ENCODE peak calls at places on chromosomes 12 and 14, in eight cellular contexts. One of them, this sample, is unnamed.

GRCh38 chr12:124273630-124274029 is 21.3 kb upstream of the RFLNA start:
- DNase-seq in ELR: peak
- DNase-seq in activated CD4-positive, alpha-beta T cell treated with anti-CD3 and anti-CD28 coated beads for 24 hours: no peak
- DNase-seq in IMR-90: peak
- DNase-seq in HuH-7: peak
- DNase-seq in fibroblast of pulmonary artery: peak
- DNase-seq in activated CD8-positive, alpha-beta T cell treated with anti-CD3 and anti-CD28 coated beads, Interleukin-2, amount 10 ng/mL, durations not matched to agents 7 days and 5 days: peak
- DNase-seq in nucleus accumbens: no peak
- DNase-seq in this sample: no peak

GRCh38 chr12:128840862-128841468 is 12.3 kb upstream of the GLT1D1 start:
- DNase-seq in HuH-7: no peak
- DNase-seq in IMR-90: no peak
- DNase-seq in activated CD4-positive, alpha-beta T cell treated with anti-CD3 and anti-CD28 coated beads for 24 hours: no peak
- DNase-seq in nucleus accumbens: no peak
- DNase-seq in ELR: no peak
- DNase-seq in activated CD8-positive, alpha-beta T cell treated with anti-CD3 and anti-CD28 coated beads, Interleukin-2, amount 10 ng/mL, durations not matched to agents 7 days and 5 days: no peak
- DNase-seq in fibroblast of pulmonary artery: no peak
- DNase-seq in this sample: no peak

GRCh38 chr12:124898200-124898950 is 16.1 kb downstream of the UBC start:
- DNase-seq in fibroblast of pulmonary artery: peak
- DNase-seq in activated CD4-positive, alpha-beta T cell treated with anti-CD3 and anti-CD28 coated beads for 24 hours: peak
- DNase-seq in HuH-7: no peak
- DNase-seq in activated CD8-positive, alpha-beta T cell treated with anti-CD3 and anti-CD28 coated beads, Interleukin-2, amount 10 ng/mL, durations not matched to agents 7 days and 5 days: peak
- DNase-seq in nucleus accumbens: peak
- DNase-seq in ELR: peak
- DNase-seq in IMR-90: no peak
- DNase-seq in this sample: no peak

GRCh38 chr14:67396381-67396965 is 15.5 kb downstream of the PLEK2 start:
- DNase-seq in fibroblast of pulmonary artery: peak
- DNase-seq in nucleus accumbens: no peak
- DNase-seq in ELR: peak
- DNase-seq in HuH-7: no peak
- DNase-seq in IMR-90: peak
- DNase-seq in activated CD8-positive, alpha-beta T cell treated with anti-CD3 and anti-CD28 coated beads, Interleukin-2, amount 10 ng/mL, durations not matched to agents 7 days and 5 days: no peak
- DNase-seq in activated CD4-positive, alpha-beta T cell treated with anti-CD3 and anti-CD28 coated beads for 24 hours: no peak
- DNase-seq in this sample: no peak

GRCh38 chr12:15208140-15208539 is 13.1 kb downstream of the RERG start:
- DNase-seq in nucleus accumbens: no peak
- DNase-seq in fibroblast of pulmonary artery: peak
- DNase-seq in activated CD8-positive, alpha-beta T cell treated with anti-CD3 and anti-CD28 coated beads, Interleukin-2, amount 10 ng/mL, durations not matched to agents 7 days and 5 days: no peak
- DNase-seq in IMR-90: no peak
- DNase-seq in ELR: peak
- DNase-seq in activated CD4-positive, alpha-beta T cell treated with anti-CD3 and anti-CD28 coated beads for 24 hours: no peak
- DNase-seq in HuH-7: no peak
- DNase-seq in this sample: no peak

GRCh38 chr12:19191563-19191962 is 62.0 kb downstream of the PLEKHA5 start:
- DNase-seq in IMR-90: no peak
- DNase-seq in activated CD4-positive, alpha-beta T cell treated with anti-CD3 and anti-CD28 coated beads for 24 hours: no peak
- DNase-seq in fibroblast of pulmonary artery: no peak
- DNase-seq in activated CD8-positive, alpha-beta T cell treated with anti-CD3 and anti-CD28 coated beads, Interleukin-2, amount 10 ng/mL, durations not matched to agents 7 days and 5 days: no peak
- DNase-seq in nucleus accumbens: no peak
- DNase-seq in HuH-7: no peak
- DNase-seq in ELR: no peak
- DNase-seq in this sample: no peak

GRCh38 chr14:34482463-34482862 is 20.4 kb upstream of the SPTSSA start:
- DNase-seq in fibroblast of pulmonary artery: no peak
- DNase-seq in HuH-7: no peak
- DNase-seq in activated CD8-positive, alpha-beta T cell treated with anti-CD3 and anti-CD28 coated beads, Interleukin-2, amount 10 ng/mL, durations not matched to agents 7 days and 5 days: no peak
- DNase-seq in ELR: no peak
- DNase-seq in activated CD4-positive, alpha-beta T cell treated with anti-CD3 and anti-CD28 coated beads for 24 hours: no peak
- DNase-seq in nucleus accumbens: no peak
- DNase-seq in IMR-90: no peak
- DNase-seq in this sample: no peak

GRCh38 chr14:32263939-32264567 is 61.0 kb upstream of the RNU6-8 start:
- DNase-seq in HuH-7: no peak
- DNase-seq in IMR-90: no peak
- DNase-seq in activated CD4-positive, alpha-beta T cell treated with anti-CD3 and anti-CD28 coated beads for 24 hours: no peak
- DNase-seq in ELR: no peak
- DNase-seq in nucleus accumbens: no peak
- DNase-seq in activated CD8-positive, alpha-beta T cell treated with anti-CD3 and anti-CD28 coated beads, Interleukin-2, amount 10 ng/mL, durations not matched to agents 7 days and 5 days: no peak
- DNase-seq in fibroblast of pulmonary artery: no peak
- DNase-seq in this sample: no peak

GRCh38 chr12:25796523-25797000 is 161.9 kb upstream of the RASSF8 start:
- DNase-seq in fibroblast of pulmonary artery: peak
- DNase-seq in activated CD8-positive, alpha-beta T cell treated with anti-CD3 and anti-CD28 coated beads, Interleukin-2, amount 10 ng/mL, durations not matched to agents 7 days and 5 days: no peak
- DNase-seq in nucleus accumbens: no peak
- DNase-seq in ELR: no peak
- DNase-seq in IMR-90: peak
- DNase-seq in HuH-7: no peak
- DNase-seq in activated CD4-positive, alpha-beta T cell treated with anti-CD3 and anti-CD28 coated beads for 24 hours: no peak
- DNase-seq in this sample: no peak

GRCh38 chr12:25121916-25122315 is 73.0 kb downstream of the DNAI7 start:
- DNase-seq in activated CD8-positive, alpha-beta T cell treated with anti-CD3 and anti-CD28 coated beads, Interleukin-2, amount 10 ng/mL, durations not matched to agents 7 days and 5 days: no peak
- DNase-seq in HuH-7: no peak
- DNase-seq in activated CD4-positive, alpha-beta T cell treated with anti-CD3 and anti-CD28 coated beads for 24 hours: no peak
- DNase-seq in nucleus accumbens: no peak
- DNase-seq in ELR: peak
- DNase-seq in IMR-90: peak
- DNase-seq in fibroblast of pulmonary artery: no peak
- DNase-seq in this sample: no peak

GRCh38 chr12:18864900-18865561 is 127.1 kb downstream of the CAPZA3 start:
- DNase-seq in nucleus accumbens: no peak
- DNase-seq in activated CD4-positive, alpha-beta T cell treated with anti-CD3 and anti-CD28 coated beads for 24 hours: no peak
- DNase-seq in HuH-7: no peak
- DNase-seq in activated CD8-positive, alpha-beta T cell treated with anti-CD3 and anti-CD28 coated beads, Interleukin-2, amount 10 ng/mL, durations not matched to agents 7 days and 5 days: no peak
- DNase-seq in IMR-90: peak
- DNase-seq in fibroblast of pulmonary artery: peak
- DNase-seq in ELR: peak
- DNase-seq in this sample: no peak

GRCh38 chr12:42130670-42131402 is 13.8 kb downstream of the GXYLT1 start:
- DNase-seq in activated CD8-positive, alpha-beta T cell treated with anti-CD3 and anti-CD28 coated beads, Interleukin-2, amount 10 ng/mL, durations not matched to agents 7 days and 5 days: no peak
- DNase-seq in activated CD4-positive, alpha-beta T cell treated with anti-CD3 and anti-CD28 coated beads for 24 hours: no peak
- DNase-seq in HuH-7: no peak
- DNase-seq in ELR: peak
- DNase-seq in fibroblast of pulmonary artery: peak
- DNase-seq in IMR-90: peak
- DNase-seq in nucleus accumbens: no peak
- DNase-seq in this sample: no peak

GRCh38 chr14:99725774-99726537 is 41.9 kb downstream of the CYP46A1 start:
- DNase-seq in activated CD8-positive, alpha-beta T cell treated with anti-CD3 and anti-CD28 coated beads, Interleukin-2, amount 10 ng/mL, durations not matched to agents 7 days and 5 days: no peak
- DNase-seq in fibroblast of pulmonary artery: no peak
- DNase-seq in ELR: no peak
- DNase-seq in nucleus accumbens: no peak
- DNase-seq in activated CD4-positive, alpha-beta T cell treated with anti-CD3 and anti-CD28 coated beads for 24 hours: no peak
- DNase-seq in IMR-90: no peak
- DNase-seq in HuH-7: no peak
- DNase-seq in this sample: no peak

GRCh38 chr14:54889919-54890318 is 12.7 kb downstream of the GCH1 start:
- DNase-seq in fibroblast of pulmonary artery: no peak
- DNase-seq in activated CD4-positive, alpha-beta T cell treated with anti-CD3 and anti-CD28 coated beads for 24 hours: no peak
- DNase-seq in activated CD8-positive, alpha-beta T cell treated with anti-CD3 and anti-CD28 coated beads, Interleukin-2, amount 10 ng/mL, durations not matched to agents 7 days and 5 days: no peak
- DNase-seq in ELR: peak
- DNase-seq in nucleus accumbens: no peak
- DNase-seq in HuH-7: no peak
- DNase-seq in IMR-90: peak
- DNase-seq in this sample: no peak

GRCh38 chr12:13203028-13203922 is 6.7 kb downstream of the EMP1 start:
- DNase-seq in HuH-7: no peak
- DNase-seq in activated CD8-positive, alpha-beta T cell treated with anti-CD3 and anti-CD28 coated beads, Interleukin-2, amount 10 ng/mL, durations not matched to agents 7 days and 5 days: no peak
- DNase-seq in IMR-90: no peak
- DNase-seq in activated CD4-positive, alpha-beta T cell treated with anti-CD3 and anti-CD28 coated beads for 24 hours: no peak
- DNase-seq in ELR: peak
- DNase-seq in fibroblast of pulmonary artery: peak
- DNase-seq in nucleus accumbens: no peak
- DNase-seq in this sample: no peak